ENCODE peak calls at places on chromosomes 12 and 14, in four cellular contexts. One of them, this sample, is unnamed.

GRCh38 chr14:89701079-89702043 is 253.2 kb downstream of the EFCAB11 start:
- DNase-seq in SIG-M5: no peak
- DNase-seq in fibroblast of mammary gland: peak; percentile 71
- DNase-seq in A549: peak; percentile 52
- DNase-seq in this sample: peak; percentile 64

GRCh38 chr14:74549588-74549987 is 56.0 kb downstream of the ISCA2 start:
- DNase-seq in SIG-M5: no peak
- DNase-seq in fibroblast of mammary gland: peak; percentile 22
- DNase-seq in A549: peak; percentile 42
- DNase-seq in this sample: no peak

GRCh38 chr12:26768611-26769603 is 64.1 kb downstream of the ITPR2 start:
- DNase-seq in A549: peak; percentile 89
- DNase-seq in fibroblast of mammary gland: no peak
- DNase-seq in SIG-M5: no peak
- DNase-seq in this sample: no peak

GRCh38 chr12:15206338-15206737 is 14.9 kb downstream of the RERG start:
- DNase-seq in A549: no peak
- DNase-seq in SIG-M5: no peak
- DNase-seq in fibroblast of mammary gland: no peak
- DNase-seq in this sample: no peak

GRCh38 chr12:61422786-61423185 is 837.4 kb upstream of the USP15 start:
- DNase-seq in fibroblast of mammary gland: no peak
- DNase-seq in SIG-M5: no peak
- DNase-seq in A549: no peak
- DNase-seq in this sample: no peak

GRCh38 chr14:60206837-60207533 is 41.8 kb upstream of the DHRS7 start:
- DNase-seq in A549: no peak
- DNase-seq in SIG-M5: no peak
- DNase-seq in fibroblast of mammary gland: no peak
- DNase-seq in this sample: no peak

GRCh38 chr14:75185251-75186040 is 9.0 kb upstream of the TMED10 start:
- DNase-seq in fibroblast of mammary gland: no peak
- DNase-seq in SIG-M5: no peak
- DNase-seq in A549: no peak
- DNase-seq in this sample: no peak

GRCh38 chr12:128077917-128078298 is 189.1 kb upstream of the TMEM132C start:
- DNase-seq in A549: no peak
- DNase-seq in SIG-M5: no peak
- DNase-seq in fibroblast of mammary gland: no peak
- DNase-seq in this sample: no peak

GRCh38 chr14:44317433-44317746 is 189.7 kb downstream of the FSCB start:
- DNase-seq in SIG-M5: no peak
- DNase-seq in A549: no peak
- DNase-seq in fibroblast of mammary gland: no peak
- DNase-seq in this sample: no peak